ENCODE peak calls at places on chromosomes 16 and 17, in nine cellular contexts. Q is ascending aorta; O is Calu3; H is A549; U is EL; G is activated T-cell treated with anti-CD3 and anti-CD28 coated beads, Interleukin-2, amount 50 U/mL, for 72 hours; X is NCI-H460; F is NCI-H1930; L is PC-9. Z is an unnamed sample.

GRCh38 chr17:5883775-5884665 is 186.2 kb upstream of the WSCD1 start:
- DNase-seq in Q (no peak), O (peak), H (no peak), U (peak), G (no peak), X (no peak), F (no peak), L (no peak), Z (no peak)

GRCh38 chr16:81458149-81458669 is 13.6 kb downstream of the CMIP start:
- DNase-seq in Q (no peak), O (no peak), H (no peak), U (no peak), G (no peak), X (no peak), F (no peak), L (no peak), Z (no peak)

GRCh38 chr16:75424096-75424762 is 9.1 kb downstream of the CFDP1 start:
- DNase-seq in Q (no peak), O (no peak), H (no peak), U (no peak), G (no peak), X (no peak), F (no peak), L (no peak), Z (no peak)

GRCh38 chr17:81210868-81211267 is 11.9 kb downstream of the CEP131 start:
- DNase-seq in Q (no peak), O (no peak), H (no peak), U (no peak), G (no peak), X (no peak), F (no peak), L (no peak), Z (no peak)

GRCh38 chr17:1557355-1558095 is 5.1 kb downstream of the PITPNA start:
- DNase-seq in Q (no peak), O (no peak), H (no peak), U (peak), G (no peak), X (no peak), F (no peak), L (no peak), Z (no peak)

GRCh38 chr17:13598353-13599167 is 3.2 kb downstream of the HS3ST3A1 start:
- DNase-seq in Q (no peak), O (no peak), H (no peak), U (no peak), G (no peak), X (no peak), F (no peak), L (no peak), Z (no peak)

GRCh38 chr16:30984669-30985400 is at the start of gene HSD3B7:
- DNase-seq in Q (peak), O (peak), H (peak), U (peak), G (peak), X (peak), F (peak), L (peak), Z (no peak)

GRCh38 chr16:15599303-15600070 is 43.5 kb downstream of the MARF1 start:
- DNase-seq in Q (no peak), O (no peak), H (no peak), U (peak), G (no peak), X (no peak), F (no peak), L (no peak), Z (no peak)

GRCh38 chr16:643050-643368 is 1.4 kb downstream of the MCRIP2 start:
- DNase-seq in Q (no peak), O (no peak), H (no peak), U (no peak), G (no peak), X (no peak), F (no peak), L (no peak), Z (no peak)

Z was measured in SIG-M5.